ENCODE peak calls at places on chromosomes 11 and 22, in nine cellular contexts. V is adipocyte; S is activated CD4-positive, alpha-beta T cell treated with anti-CD3 and anti-CD28 coated beads, Interleukin-2, amount 50 U/mL, for 48 hours; Z is D341Med; Q is hepatocyte; M is ACHN; G is GM23248; E is occipital lobe; U is smooth muscle cell of the brain vasculature. D is an unnamed sample.

GRCh38 chr11:87453531-87454089 is 415.9 kb downstream of the TMEM135 start:
- DNase-seq in V (no peak), S (no peak), Z (no peak), Q (no peak), M (no peak), G (no peak), E (no peak), U (no peak), D (no peak)

GRCh38 chr11:119229736-119230135 is 23.6 kb downstream of the CBL start:
- DNase-seq in V (no peak), S (no peak), Z (no peak), Q (no peak), M (no peak), G (no peak), E (no peak), U (no peak), D (no peak)

GRCh38 chr11:107468596-107468995 is 11.0 kb upstream of the CWF19L2 start:
- DNase-seq in V (no peak), S (no peak), Z (no peak), Q (peak), M (no peak), G (peak), E (no peak), U (no peak), D (no peak)

GRCh38 chr22:24693359-24693758 is 81.2 kb downstream of the PIWIL3 start:
- DNase-seq in V (peak), S (no peak), Z (no peak), Q (no peak), M (no peak), G (no peak), E (no peak), U (no peak), D (no peak)

GRCh38 chr11:6655790-6656580 is at the start of gene DCHS1:
- DNase-seq in V (peak), S (no peak), Z (no peak), Q (peak), M (no peak), G (peak), E (no peak), U (no peak), D (no peak)

GRCh38 chr22:37198290-37199102 is 10.4 kb upstream of the C1QTNF6 start:
- DNase-seq in V (peak), S (peak), Z (peak), Q (peak), M (peak), G (peak), E (peak), U (no peak), D (peak)

GRCh38 chr11:73907191-73907590 is 30.4 kb downstream of the PAAF1 start:
- DNase-seq in V (peak), S (no peak), Z (no peak), Q (no peak), M (peak), G (peak), E (no peak), U (no peak), D (peak)

GRCh38 chr11:60130496-60130895 is 42.0 kb downstream of the MS4A2 start:
- DNase-seq in V (peak), S (no peak), Z (peak), Q (peak), M (peak), G (peak), E (no peak), U (no peak), D (peak)

GRCh38 chr11:128859563-128860441 is 7.3 kb downstream of the KCNJ1 start:
- DNase-seq in V (no peak), S (peak), Z (peak), Q (peak), M (no peak), G (peak), E (no peak), U (peak), D (peak)

GRCh38 chr11:60389279-60389910 is 6.9 kb upstream of the MS4A14 start:
- DNase-seq in V (no peak), S (no peak), Z (no peak), Q (no peak), M (no peak), G (no peak), E (no peak), U (no peak), D (no peak)

GRCh38 chr11:71472357-71472885 is 19.4 kb downstream of the NADSYN1 start:
- DNase-seq in V (no peak), S (no peak), Z (no peak), Q (no peak), M (no peak), G (no peak), E (no peak), U (no peak), D (no peak)